ENCODE peak calls at places on chromosomes 16 and 17, in seven cellular contexts. L is skeletal muscle cell; E is activated T-helper 9 cell treated with anti-CD3 and anti-CD28 coated beads, Interleukin-2, amount 50 U/mL, for 16 hours; Y is amniotic stem cell; A is T-helper 9 cell; M is stimulated activated CD4-positive, alpha-beta T cell treated with anti-CD3 and anti-CD28 coated beads, TNF-alpha, amount 100 ng/mL, for 48 hours; O is prostate gland. R is an unnamed sample.

GRCh38 chr17:19768046-19768782 is 20.1 kb upstream of the ALDH3A1 start:
- DNase-seq in M (no peak), O (no peak), Y (no peak), A (no peak), L (no peak), E (no peak), R (no peak)

GRCh38 chr17:69030145-69030544 is 30.6 kb downstream of the ABCA9 start:
- DNase-seq in L (no peak), O (no peak), M (no peak), Y (no peak), E (no peak), A (no peak), R (no peak)

GRCh38 chr17:1462164-1463112 is 6.4 kb upstream of the CRK start:
- DNase-seq in E (no peak), M (no peak), A (no peak), Y (no peak), O (no peak), L (no peak), R (no peak)

GRCh38 chr17:73531171-73531570 is 113.1 kb downstream of the SDK2 start:
- DNase-seq in E (no peak), M (no peak), Y (no peak), A (no peak), L (no peak), O (no peak), R (no peak)

GRCh38 chr16:1908983-1909382 is 9.2 kb downstream of the HS3ST6 start:
- DNase-seq in O (no peak), A (no peak), M (no peak), Y (no peak), E (no peak), L (no peak), R (no peak)

GRCh38 chr16:58028541-58029070 is 3.1 kb downstream of the MMP15 start:
- DNase-seq in L (no peak), E (no peak), M (no peak), Y (no peak), A (no peak), O (no peak), R (no peak)

GRCh38 chr16:57623251-57624043 is 5.0 kb upstream of the ADGRG1 start:
- DNase-seq in E (no peak), A (no peak), M (no peak), Y (no peak), L (no peak), O (peak), R (no peak)

GRCh38 chr17:4998027-4998665 is 396 bp downstream of the KIF1C start:
- DNase-seq in M (no peak), E (no peak), L (no peak), O (no peak), Y (no peak), A (peak), R (peak)

GRCh38 chr17:57114085-57114673 is 29.1 kb downstream of the AKAP1 start:
- DNase-seq in O (no peak), L (no peak), Y (no peak), A (peak), M (peak), E (peak), R (no peak)

GRCh38 chr17:81958633-81959342 is 2.2 kb downstream of the NOTUM start:
- DNase-seq in M (no peak), Y (no peak), L (no peak), A (no peak), E (no peak), O (no peak), R (no peak)

GRCh38 chr16:67928147-67928546 is 3.5 kb downstream of the CTRL start:
- DNase-seq in Y (no peak), O (no peak), M (no peak), E (no peak), A (no peak), L (no peak), R (no peak)

GRCh38 chr16:73037845-73038570 is 9.9 kb downstream of the ZFHX3 start:
- DNase-seq in E (no peak), M (no peak), Y (no peak), O (no peak), A (no peak), L (no peak), R (no peak)

GRCh38 chr16:508884-509736 is 18.4 kb upstream of the CAPN15 start:
- DNase-seq in O (no peak), E (no peak), Y (no peak), L (no peak), A (no peak), M (no peak), R (no peak)

GRCh38 chr17:67520916-67521772 is 144.1 kb downstream of the PITPNC1 start:
- DNase-seq in M (no peak), L (no peak), E (no peak), O (no peak), Y (no peak), A (no peak), R (no peak)

GRCh38 chr16:75794426-75794825 is 68.1 kb upstream of the CPHXL start:
- DNase-seq in L (no peak), E (no peak), M (no peak), Y (no peak), O (no peak), A (no peak), R (no peak)

GRCh38 chr17:1752425-1752941 is 9.4 kb upstream of the SERPINF1 start:
- DNase-seq in L (no peak), Y (no peak), M (no peak), O (no peak), E (no peak), A (no peak), R (no peak)

GRCh38 chr17:73720187-73720834 is 76.1 kb upstream of the SDK2 start:
- DNase-seq in A (no peak), O (no peak), Y (no peak), M (no peak), L (no peak), E (peak), R (no peak)

GRCh38 chr17:79473111-79473835 is 137.6 kb downstream of the RBFOX3 start:
- DNase-seq in L (no peak), A (no peak), E (no peak), M (no peak), Y (no peak), O (no peak), R (no peak)

GRCh38 chr17:58327363-58328194 is 1.0 kb downstream of the TSPOAP1 start:
- DNase-seq in Y (no peak), E (no peak), A (no peak), L (no peak), M (no peak), O (no peak), R (no peak)

GRCh38 chr17:27319536-27320221 is 25.8 kb downstream of the WSB1 start:
- DNase-seq in A (no peak), M (no peak), Y (no peak), O (peak), L (peak), E (no peak), R (no peak)

GRCh38 chr16:10156111-10156510 is 26.1 kb downstream of the GRIN2A start:
- DNase-seq in Y (no peak), O (no peak), L (no peak), M (no peak), A (no peak), E (no peak), R (no peak)

GRCh38 chr16:48347191-48347860 is 37.9 kb downstream of the SIAH1 start:
- DNase-seq in Y (no peak), A (no peak), E (no peak), O (no peak), M (no peak), L (no peak), R (no peak)

GRCh38 chr16:9378876-9379275 is 287.4 kb downstream of the HAPSTR1 start:
- DNase-seq in M (no peak), E (no peak), Y (no peak), A (no peak), O (no peak), L (no peak), R (no peak)

GRCh38 chr17:40000161-40000560 is 15.1 kb upstream of the CSF3 start:
- DNase-seq in A (no peak), Y (no peak), M (no peak), L (no peak), E (no peak), O (no peak), R (no peak)

GRCh38 chr16:27315333-27316037 is 1.7 kb downstream of the IL4R start:
- DNase-seq in A (no peak), O (peak), Y (no peak), L (no peak), M (peak), E (peak), R (peak)

GRCh38 chr17:16283705-16284104 is 66.7 kb downstream of the PIGL start:
- DNase-seq in E (no peak), A (no peak), L (peak), M (no peak), Y (no peak), O (no peak), R (no peak)

GRCh38 chr17:80729016-80729415 is 184.4 kb downstream of the RPTOR start:
- DNase-seq in E (no peak), Y (no peak), A (no peak), M (no peak), L (no peak), O (no peak), R (no peak)